ENCODE peak calls at places on chromosomes 3 and 15, in four cellular contexts. Y, R, C and D are unnamed samples.

GRCh38 chr3:63910873-63911272 is 1.3 kb downstream of the SCAANT1 start:
- DNase-seq in C (no peak), R (no peak), Y (no peak), D (no peak)

GRCh38 chr3:37534940-37535339 is 326.7 kb upstream of the CTDSPL start:
- DNase-seq in C (no peak), R (no peak), Y (no peak), D (no peak)

GRCh38 chr3:10775828-10776227 is 40.2 kb upstream of the SLC6A11 start:
- DNase-seq in Y (no peak), R (no peak), C (no peak), D (no peak)

GRCh38 chr3:23600178-23600577 is 205.6 kb upstream of the UBE2E1 start:
- DNase-seq in C (no peak), Y (no peak), R (no peak), D (no peak)

GRCh38 chr3:67384790-67385397 is 269.5 kb downstream of the SUCLG2 start:
- DNase-seq in Y (peak), R (peak), C (no peak), D (no peak)

GRCh38 chr3:139534992-139535879 is 4.3 kb downstream of the RBP1 start:
- DNase-seq in C (no peak), R (no peak), Y (no peak), D (no peak)

GRCh38 chr3:81723732-81724313 is 37.6 kb downstream of the GBE1 start:
- DNase-seq in C (no peak), Y (no peak), R (no peak), D (no peak)

GRCh38 chr3:11436775-11437174 is 164.6 kb downstream of the ATG7 start:
- DNase-seq in Y (no peak), R (no peak), C (no peak), D (no peak)

GRCh38 chr3:39050020-39050419 is 1.7 kb downstream of the SCN11A start:
- DNase-seq in Y (no peak), C (no peak), R (no peak), D (no peak)

GRCh38 chr15:56824174-56824573 is 90.9 kb upstream of the ZNF280D start:
- DNase-seq in C (no peak), R (no peak), Y (no peak), D (no peak)

GRCh38 chr3:102114264-102114979 is 265.1 kb downstream of the NFKBIZ start:
- DNase-seq in C (no peak), R (no peak), Y (no peak), D (no peak)

GRCh38 chr3:143478124-143478693 is 358.6 kb downstream of the CHST2 start:
- DNase-seq in Y (no peak), R (no peak), C (no peak), D (no peak)

DNA sequence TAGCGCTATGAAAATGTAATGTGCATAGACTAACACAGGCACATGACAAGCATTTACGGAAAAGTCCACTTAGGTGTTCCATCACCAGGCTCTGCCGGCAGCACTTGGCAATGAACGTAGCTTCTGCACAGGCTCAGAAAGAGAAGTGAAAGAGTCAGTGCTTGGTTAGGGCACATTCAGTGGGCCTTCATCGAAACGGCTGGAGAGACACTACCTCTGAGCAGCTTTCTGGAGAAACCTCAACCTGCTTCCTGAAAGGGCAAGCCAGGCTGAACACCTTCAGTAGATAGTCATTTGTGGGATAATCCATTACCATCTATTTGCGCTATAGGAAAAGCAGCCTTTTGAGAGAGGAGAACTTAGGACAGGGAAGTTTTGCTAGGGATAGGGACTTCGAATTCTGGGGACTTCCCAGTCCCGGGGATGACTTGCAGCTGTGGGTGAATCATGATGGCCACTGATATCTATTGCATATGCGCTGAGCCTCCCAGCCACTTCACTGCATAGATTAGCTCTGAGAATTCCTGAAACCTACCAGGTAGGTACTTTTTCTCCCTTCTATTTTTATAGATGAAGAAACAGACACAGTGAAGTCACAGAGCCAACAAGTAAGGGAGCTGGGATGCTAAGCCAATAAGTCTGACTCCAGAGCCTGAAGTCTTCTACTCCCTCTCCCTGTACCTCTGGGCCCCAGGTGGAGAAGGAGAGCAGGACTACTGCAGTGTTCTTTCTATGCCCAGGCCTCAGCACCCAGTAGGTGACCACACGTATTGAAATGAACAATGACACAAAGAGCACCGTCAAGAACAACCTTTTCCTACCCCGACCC is 4.2 kb upstream of the SH2D7 start:
- DNase-seq in Y (no peak), C (no peak), R (no peak), D (no peak)
- H3K27ac ChIP-seq in Y (no peak), C (no peak), R (no peak), D (no peak)

GRCh38 chr15:65529754-65530317 is 427 bp upstream of the HACD3 start:
- DNase-seq in Y (no peak), R (no peak), C (no peak), D (no peak)
- H3K27ac ChIP-seq in Y (peak), R (no peak), C (peak), D (no peak)

DNA sequence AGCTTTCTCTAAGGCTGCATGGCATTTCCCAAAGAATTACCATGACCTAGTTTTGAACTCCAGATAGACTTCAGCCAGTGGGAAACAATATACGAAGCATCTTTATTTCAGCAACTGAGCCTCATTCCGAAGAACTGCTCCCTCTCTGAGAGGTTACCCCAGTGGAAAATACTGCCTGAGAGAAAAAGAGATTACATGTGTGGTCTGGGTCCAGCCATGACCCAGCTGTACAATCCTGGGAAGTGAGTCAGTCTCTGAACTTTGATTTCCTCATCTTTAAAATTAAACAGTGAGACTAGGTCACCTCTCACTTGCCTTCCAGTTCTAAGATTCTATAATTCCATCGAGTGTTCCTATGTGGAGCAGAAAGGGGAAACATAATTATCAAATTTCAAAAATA is 42.4 kb downstream of the TNIK start:
- DNase-seq in Y (no peak), C (no peak), R (no peak), D (no peak)
- H3K27ac ChIP-seq in Y (no peak), C (no peak), R (no peak), D (no peak)

GRCh38 chr15:36545451-36545992 is 33.9 kb upstream of the CDIN1 start:
- DNase-seq in C (no peak), Y (no peak), R (no peak), D (no peak)
- H3K27ac ChIP-seq in C (no peak), Y (no peak), R (no peak), D (no peak)

GRCh38 chr15:37095197-37095992 is 5.0 kb downstream of the MEIS2 start:
- DNase-seq in Y (no peak), R (no peak), C (no peak), D (no peak)

GRCh38 chr15:37096878-37097568 is 3.3 kb downstream of the MEIS2 start:
- DNase-seq in Y (no peak), C (no peak), R (no peak), D (no peak)

GRCh38 chr15:37095993-37096877 is 4.1 kb downstream of the MEIS2 start:
- DNase-seq in C (no peak), Y (no peak), R (no peak), D (no peak)

GRCh38 chr15:37093480-37094410 is 6.6 kb downstream of the MEIS2 start:
- DNase-seq in R (no peak), C (no peak), Y (no peak), D (peak)

DNA sequence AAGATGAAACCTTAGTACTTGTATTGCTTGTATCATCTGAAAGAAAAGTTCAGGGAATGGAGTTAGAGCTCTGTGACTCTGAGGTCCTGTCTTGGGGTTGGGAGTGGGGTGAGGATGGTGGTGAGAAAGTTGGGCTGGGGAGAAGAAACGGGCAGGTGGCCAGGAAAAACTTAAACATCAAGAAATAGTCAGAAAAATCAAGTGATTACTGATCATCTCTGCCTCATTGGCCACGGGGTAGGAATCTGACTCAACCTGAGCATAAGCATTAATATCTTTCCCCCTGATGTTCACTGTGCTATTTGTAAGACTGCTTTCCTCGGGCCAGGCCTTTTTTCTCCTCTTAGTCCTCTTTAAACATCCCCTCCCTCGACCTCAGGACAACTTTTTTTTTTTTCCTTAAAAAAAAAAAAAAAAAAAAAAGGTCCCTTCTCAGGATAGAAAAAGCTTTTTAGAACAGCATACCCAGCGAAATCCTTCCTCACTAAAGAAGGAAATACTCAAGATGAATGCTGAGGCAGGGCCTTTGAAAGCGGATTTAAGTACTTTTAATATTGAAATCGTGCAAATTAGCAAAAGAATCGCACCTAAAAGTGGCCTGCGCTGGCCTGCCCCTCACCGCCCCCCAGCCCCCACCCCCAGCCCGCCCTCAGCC is 5.7 kb downstream of the MEIS2 start:
- DNase-seq in R (no peak), Y (no peak), C (no peak), D (no peak)
- H3K27ac ChIP-seq in R (no peak), Y (no peak), C (peak), D (peak)

GRCh38 chr3:189999718-190000117 is 121.0 kb downstream of the P3H2 start:
- DNase-seq in Y (no peak), C (no peak), R (no peak), D (no peak)

GRCh38 chr3:190003730-190004129 is 117.0 kb downstream of the P3H2 start:
- DNase-seq in Y (no peak), C (no peak), R (peak), D (peak)

GRCh38 chr3:190001426-190001825 is 119.3 kb downstream of the P3H2 start:
- DNase-seq in Y (no peak), C (no peak), R (no peak), D (no peak)

GRCh38 chr3:190000861-190001196 is 119.9 kb downstream of the P3H2 start:
- DNase-seq in C (no peak), Y (no peak), R (no peak), D (no peak)

GRCh38 chr3:190000187-190000860 is 120.4 kb downstream of the P3H2 start:
- DNase-seq in C (no peak), Y (no peak), R (no peak), D (no peak)
- H3K27ac ChIP-seq in C (no peak), Y (no peak), R (no peak), D (no peak)

DNA sequence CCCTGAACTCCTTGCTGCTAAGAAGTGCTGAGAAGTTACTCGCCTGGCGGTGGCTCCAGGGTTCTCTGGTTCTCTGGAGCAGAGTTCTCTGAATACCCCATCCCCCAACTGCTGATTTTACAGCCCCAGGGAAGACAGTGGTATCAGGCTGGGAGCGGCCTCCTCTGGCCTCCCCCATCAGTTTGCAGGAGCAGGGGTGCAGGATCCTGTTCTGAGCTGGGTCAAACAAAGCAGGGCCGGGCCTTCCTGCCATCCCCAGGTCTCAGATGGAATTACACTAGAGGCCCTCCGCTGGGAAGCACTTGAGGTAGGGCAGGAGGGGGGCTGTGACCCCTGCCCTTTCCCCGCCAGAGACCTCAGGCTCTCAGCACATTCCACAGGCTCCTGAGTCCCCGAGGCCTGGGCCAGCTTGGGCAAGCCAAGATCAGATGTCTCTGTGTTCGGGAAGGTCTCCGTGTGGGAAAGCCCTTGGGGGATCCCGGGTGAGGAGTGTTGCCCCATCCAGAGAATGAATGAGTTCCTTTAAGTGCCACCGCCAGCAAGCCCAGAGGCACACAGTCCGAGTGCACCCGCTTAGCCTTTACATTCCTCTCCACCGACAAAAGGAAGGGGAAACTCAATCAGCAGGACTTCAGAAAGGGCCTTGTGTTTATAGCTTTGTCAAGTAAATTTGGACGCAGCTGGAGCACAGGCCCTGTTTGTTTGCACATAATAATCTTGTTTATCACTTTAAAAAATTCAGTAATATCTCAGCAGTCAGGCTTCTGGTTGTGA is 150.0 kb downstream of the LRRK1 start:
- DNase-seq in C (peak), R (no peak), Y (no peak), D (no peak)
- H3K27ac ChIP-seq in C (peak), R (no peak), Y (no peak), D (peak)